ENCODE peak calls at places on chromosomes 11 and 22, in six cellular contexts. T is progenitor cell of endocrine pancreas; R is sigmoid colon; L is GM18507; V is stimulated activated CD4-positive, alpha-beta T cell treated with anti-CD3 and anti-CD28 coated beads, Interleukin-1b, Interleukin-23, amount 100 ng/mL, for 24 hours; K is fibroblast of lung. U is an unnamed sample.
A peak's percentile ranks its signal among the peaks of the same experiment; 100 is the strongest.

GRCh38 chr22:22745225-22746060 is 101.0 kb downstream of the GGTLC2 start:
- DNase-seq in T (peak; percentile 48), R (no peak), L (no peak), V (peak; percentile 5), K (no peak), U (peak; percentile 74)

GRCh38 chr11:74453373-74453975 is 13.9 kb downstream of the KCNE3 start:
- DNase-seq in T (peak; percentile 43), R (peak; percentile 78), L (peak; percentile 46), V (peak; percentile 46), K (peak; percentile 72), U (peak; percentile 87)

GRCh38 chr11:92569717-92570116 is 345.1 kb downstream of the FAT3 start:
- DNase-seq in T (no peak), R (no peak), L (no peak), V (no peak), K (no peak), U (no peak)

GRCh38 chr22:35258144-35258988 is 1.1 kb downstream of the HMGXB4 start:
- DNase-seq in T (no peak), R (no peak), L (no peak), V (no peak), K (peak; percentile 20), U (peak; percentile 34)

GRCh38 chr11:46181843-46182424 is 60.7 kb upstream of the PHF21A start:
- DNase-seq in T (no peak), R (no peak), L (no peak), V (no peak), K (no peak), U (no peak)

GRCh38 chr11:21814169-21814568 is 378.7 kb upstream of the ANO5 start:
- DNase-seq in T (no peak), R (no peak), L (no peak), V (no peak), K (no peak), U (no peak)

GRCh38 chr22:37454857-37455686 is 27.8 kb upstream of the ELFN2 start:
- DNase-seq in T (no peak), R (no peak), L (no peak), V (no peak), K (peak; percentile 79), U (no peak)

GRCh38 chr11:132782102-132782501 is 750.2 kb downstream of the OPCML start:
- DNase-seq in T (no peak), R (no peak), L (no peak), V (no peak), K (no peak), U (no peak)

GRCh38 chr11:134125507-134125906 is 56.6 kb downstream of the JAM3 start:
- DNase-seq in T (no peak), R (no peak), L (no peak), V (no peak), K (peak; percentile 18), U (no peak)

GRCh38 chr11:35944503-35945136 is 758 bp downstream of the LDLRAD3 start:
- DNase-seq in T (no peak), R (no peak), L (no peak), V (no peak), K (peak; percentile 54), U (no peak)

GRCh38 chr11:17703951-17704350 is 15.4 kb upstream of the MYOD1 start:
- DNase-seq in T (no peak), R (no peak), L (no peak), V (no peak), K (no peak), U (no peak)

GRCh38 chr11:127600674-127601073 is 600.1 kb upstream of the KIRREL3 start:
- DNase-seq in T (no peak), R (no peak), L (no peak), V (no peak), K (no peak), U (no peak)

GRCh38 chr22:46072981-46073682 is 77.2 kb upstream of the PPARA start:
- DNase-seq in T (no peak), R (peak; percentile 55), L (no peak), V (no peak), K (no peak), U (peak; percentile 5)

GRCh38 chr22:21450320-21450831 is 16.8 kb upstream of the TMEM191C start:
- DNase-seq in T (no peak), R (peak; percentile 40), L (no peak), V (no peak), K (no peak), U (peak; percentile 45)

GRCh38 chr11:65780770-65781151 is at the start of gene AP5B1:
- DNase-seq in T (peak; percentile 49), R (peak; percentile 76), L (peak; percentile 77), V (peak; percentile 52), K (peak; percentile 33), U (peak; percentile 53)

GRCh38 chr11:111177037-111177988 is 68.2 kb upstream of the POU2AF2 start:
- DNase-seq in T (no peak), R (no peak), L (no peak), V (no peak), K (no peak), U (no peak)

GRCh38 chr11:8934735-8935478 is 2.2 kb upstream of the C11orf16 start:
- DNase-seq in T (no peak), R (no peak), L (no peak), V (no peak), K (peak; percentile 58), U (no peak)

GRCh38 chr11:122100222-122101080 is 15.6 kb downstream of the BLID start:
- DNase-seq in T (no peak), R (peak; percentile 88), L (no peak), V (no peak), K (peak; percentile 80), U (peak; percentile 54)

GRCh38 chr11:69050592-69051380 is 2.1 kb downstream of the TPCN2 start:
- DNase-seq in T (no peak), R (peak; percentile 76), L (no peak), V (no peak), K (no peak), U (no peak)

GRCh38 chr22:29663230-29663826 is 56.5 kb upstream of the CABP7 start:
- DNase-seq in T (no peak), R (no peak), L (no peak), V (no peak), K (peak; percentile 89), U (no peak)

GRCh38 chr11:27075655-27076054 is 35.0 kb downstream of the BBOX1 start:
- DNase-seq in T (no peak), R (no peak), L (no peak), V (no peak), K (no peak), U (no peak)

GRCh38 chr11:68772936-68773335 is 21.6 kb upstream of the TESMIN start:
- DNase-seq in T (no peak), R (no peak), L (no peak), V (no peak), K (no peak), U (no peak)

GRCh38 chr22:40035351-40035750 is 40.6 kb downstream of the FAM83F start:
- DNase-seq in T (no peak), R (peak; percentile 33), L (no peak), V (no peak), K (no peak), U (no peak)

GRCh38 chr22:49301398-49302149 is 526.1 kb downstream of the BRD1 start:
- DNase-seq in T (peak; percentile 8), R (no peak), L (no peak), V (no peak), K (no peak), U (no peak)

GRCh38 chr22:49936973-49937757 is 18.7 kb downstream of the CRELD2 start:
- DNase-seq in T (no peak), R (no peak), L (no peak), V (no peak), K (no peak), U (no peak)

GRCh38 chr11:83097671-83098070 is 26.0 kb upstream of the RAB30 start:
- DNase-seq in T (no peak), R (no peak), L (no peak), V (no peak), K (peak; percentile 29), U (no peak)

GRCh38 chr11:120058931-120059330 is 79.0 kb downstream of the TRIM29 start:
- DNase-seq in T (no peak), R (no peak), L (no peak), V (no peak), K (no peak), U (no peak)

GRCh38 chr11:35969089-35970046 is 25.5 kb downstream of the LDLRAD3 start:
- DNase-seq in T (no peak), R (no peak), L (no peak), V (no peak), K (no peak), U (no peak)

U was measured in WTC11.